ENCODE peak calls at places on chromosome 12, in eight cellular contexts. N, G, M, C, O, B, Z and W are unnamed samples.

GRCh38 chr12:31682136-31682962 is 22.9 kb downstream of the ETFBKMT start:
- DNase-seq in N (peak), G (peak), M (peak), C (no peak), O (peak), B (no peak), Z (peak), W (no peak)

GRCh38 chr12:53591301-53592206 is 34.6 kb downstream of the ATF7 start:
- DNase-seq in N (peak), G (peak), M (no peak), C (no peak), O (no peak), B (no peak), Z (no peak), W (no peak)

GRCh38 chr12:99027491-99027890 is 382.4 kb downstream of the APAF1 start:
- DNase-seq in N (no peak), G (no peak), M (no peak), C (no peak), O (peak), B (no peak), Z (no peak), W (no peak)

GRCh38 chr12:11593013-11593412 is 56.5 kb upstream of the ETV6 start:
- DNase-seq in N (no peak), G (no peak), M (no peak), C (no peak), O (no peak), B (no peak), Z (no peak), W (no peak)

GRCh38 chr12:131164096-131164872 is 210.6 kb downstream of the ADGRD1 start:
- DNase-seq in N (no peak), G (no peak), M (no peak), C (no peak), O (no peak), B (no peak), Z (peak), W (no peak)

GRCh38 chr12:75812341-75813018 is 219.1 kb downstream of the PHLDA1 start:
- DNase-seq in N (peak), G (no peak), M (peak), C (no peak), O (no peak), B (no peak), Z (peak), W (no peak)

GRCh38 chr12:4280351-4281163 is 7.0 kb downstream of the CCND2 start:
- DNase-seq in N (no peak), G (no peak), M (no peak), C (peak), O (no peak), B (no peak), Z (no peak), W (no peak)

GRCh38 chr12:3777206-3777809 is 24.4 kb upstream of the CRACR2A start:
- DNase-seq in N (peak), G (peak), M (peak), C (no peak), O (peak), B (no peak), Z (no peak), W (no peak)

GRCh38 chr12:72574138-72574537 is 302.0 kb downstream of the TRHDE start:
- DNase-seq in N (no peak), G (no peak), M (peak), C (no peak), O (no peak), B (no peak), Z (no peak), W (no peak)

GRCh38 chr12:60926256-60926655 is 1330.4 kb downstream of the SLC16A7 start:
- DNase-seq in N (no peak), G (no peak), M (no peak), C (no peak), O (no peak), B (no peak), Z (no peak), W (no peak)

DNA sequence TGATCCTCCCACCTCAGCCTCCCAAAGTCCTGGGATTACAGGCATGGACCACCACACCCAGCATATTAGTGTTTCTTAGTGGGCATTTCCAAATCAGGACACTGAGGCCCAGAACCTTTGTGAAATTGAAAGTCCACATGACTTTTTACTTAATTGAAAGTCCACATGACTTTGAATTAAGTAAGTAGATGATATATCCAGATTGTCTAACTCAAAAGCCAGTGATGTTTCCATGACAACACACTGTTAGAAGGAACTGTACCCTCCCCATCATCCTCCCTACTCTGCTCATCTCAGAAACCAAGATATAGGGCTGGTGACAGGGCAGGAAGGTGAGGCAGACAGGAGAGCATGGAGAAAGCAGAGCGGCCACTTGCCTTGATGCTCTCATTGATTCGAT is 7.2 kb downstream of the MYO1A start:
- DNase-seq in N (no peak), G (no peak), M (no peak), C (no peak), O (no peak), B (no peak), Z (no peak), W (no peak)
- TF ChIP-seq CTCF in N (no peak), G (no peak), M (no peak), C (no peak), O (no peak), B (no peak), Z (no peak), W (no peak)

GRCh38 chr12:16385779-16386646 is 38.6 kb downstream of the MGST1 start:
- DNase-seq in N (peak), G (peak), M (peak), C (no peak), O (peak), B (no peak), Z (peak), W (no peak)
- TF ChIP-seq CTCF in N (peak), G (peak), M (peak), C (peak), O (peak), B (peak), Z (peak), W (peak)

GRCh38 chr12:125079084-125079483 is 13.8 kb downstream of the AACS start:
- DNase-seq in N (no peak), G (no peak), M (no peak), C (no peak), O (no peak), B (no peak), Z (no peak), W (no peak)

GRCh38 chr12:125083092-125083491 is 17.9 kb downstream of the AACS start:
- DNase-seq in N (no peak), G (no peak), M (no peak), C (no peak), O (no peak), B (no peak), Z (no peak), W (no peak)

GRCh38 chr12:125076103-125076502 is 10.9 kb downstream of the AACS start:
- DNase-seq in N (no peak), G (no peak), M (no peak), C (no peak), O (no peak), B (no peak), Z (no peak), W (no peak)

GRCh38 chr12:125079943-125080645 is 14.9 kb downstream of the AACS start:
- DNase-seq in N (no peak), G (no peak), M (no peak), C (peak), O (peak), B (no peak), Z (no peak), W (no peak)

GRCh38 chr12:125081427-125081826 is 16.2 kb downstream of the AACS start:
- DNase-seq in N (no peak), G (no peak), M (no peak), C (no peak), O (no peak), B (no peak), Z (no peak), W (no peak)
- TF ChIP-seq CTCF in N (no peak), G (no peak), M (no peak), C (no peak), O (no peak), B (no peak), Z (no peak), W (no peak)

GRCh38 chr12:108063192-108063591 is 65.9 kb upstream of the WSCD2 start:
- DNase-seq in N (peak), G (peak), M (no peak), C (no peak), O (peak), B (no peak), Z (no peak), W (no peak)
- TF ChIP-seq CTCF in N (peak), G (peak), M (peak), C (no peak), O (peak), B (no peak), Z (peak), W (peak)

GRCh38 chr12:30323008-30323407 is 372.7 kb downstream of the IPO8 start:
- DNase-seq in N (no peak), G (no peak), M (no peak), C (no peak), O (peak), B (no peak), Z (no peak), W (no peak)
- TF ChIP-seq CTCF in N (no peak), G (peak), M (no peak), C (no peak), O (no peak), B (no peak), Z (no peak), W (no peak)

GRCh38 chr12:95218164-95218851 is 701 bp downstream of the VEZT start:
- DNase-seq in N (peak), G (no peak), M (peak), C (no peak), O (no peak), B (no peak), Z (no peak), W (no peak)

GRCh38 chr12:95217377-95218163 is at the start of the genes FGD6 and VEZT:
- DNase-seq in N (peak), G (peak), M (peak), C (peak), O (peak), B (peak), Z (peak), W (peak)

GRCh38 chr12:95220190-95220589 is 2.6 kb downstream of the VEZT start:
- DNase-seq in N (no peak), G (no peak), M (no peak), C (no peak), O (no peak), B (no peak), Z (no peak), W (no peak)

GRCh38 chr12:95220726-95221125 is 3.1 kb downstream of the VEZT start:
- DNase-seq in N (no peak), G (no peak), M (no peak), C (no peak), O (no peak), B (no peak), Z (no peak), W (no peak)

DNA sequence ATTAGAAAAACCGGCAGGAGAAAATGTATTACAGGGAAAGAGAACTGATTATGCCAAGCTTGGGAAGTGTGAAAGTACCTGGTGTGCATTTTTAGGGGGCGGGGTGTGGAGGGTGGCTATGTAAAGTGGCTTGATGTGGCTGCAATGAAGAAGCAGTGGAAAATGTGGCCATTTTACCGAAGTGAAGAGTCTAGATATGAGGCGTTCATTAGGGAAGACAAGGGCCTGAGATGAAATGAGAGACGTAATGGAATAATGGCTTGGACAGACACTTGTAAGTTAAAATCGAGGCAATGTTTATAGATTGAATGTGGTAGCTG is 1.2 kb downstream of the VEZT start:
- DNase-seq in N (no peak), G (peak), M (no peak), C (no peak), O (peak), B (no peak), Z (no peak), W (no peak)
- TF ChIP-seq CTCF in N (no peak), G (no peak), M (no peak), C (no peak), O (no peak), B (no peak), Z (no peak), W (no peak)

GRCh38 chr12:12890492-12890814 is 909 bp upstream of the GPRC5A start:
- DNase-seq in N (no peak), G (peak), M (peak), C (no peak), O (no peak), B (no peak), Z (no peak), W (no peak)

GRCh38 chr12:12892670-12893290 is 1.4 kb downstream of the GPRC5A start:
- DNase-seq in N (no peak), G (no peak), M (no peak), C (no peak), O (peak), B (peak), Z (no peak), W (no peak)

GRCh38 chr12:12889701-12890100 is 1.7 kb upstream of the GPRC5A start:
- DNase-seq in N (no peak), G (no peak), M (no peak), C (no peak), O (no peak), B (no peak), Z (no peak), W (no peak)

GRCh38 chr12:12891646-12892355 is 439 bp downstream of the GPRC5A start:
- DNase-seq in N (no peak), G (no peak), M (no peak), C (no peak), O (peak), B (no peak), Z (no peak), W (no peak)

GRCh38 chr12:12890815-12891645 is at the start of gene GPRC5A:
- DNase-seq in N (peak), G (peak), M (peak), C (peak), O (peak), B (peak), Z (peak), W (peak)
- TF ChIP-seq CTCF in N (peak), G (peak), M (peak), C (no peak), O (peak), B (no peak), Z (peak), W (no peak)

GRCh38 chr12:95286713-95287112 is 69.1 kb downstream of the VEZT start:
- DNase-seq in N (no peak), G (no peak), M (no peak), C (no peak), O (no peak), B (no peak), Z (no peak), W (no peak)
- TF ChIP-seq CTCF in N (no peak), G (no peak), M (no peak), C (no peak), O (no peak), B (no peak), Z (no peak), W (no peak)

DNA sequence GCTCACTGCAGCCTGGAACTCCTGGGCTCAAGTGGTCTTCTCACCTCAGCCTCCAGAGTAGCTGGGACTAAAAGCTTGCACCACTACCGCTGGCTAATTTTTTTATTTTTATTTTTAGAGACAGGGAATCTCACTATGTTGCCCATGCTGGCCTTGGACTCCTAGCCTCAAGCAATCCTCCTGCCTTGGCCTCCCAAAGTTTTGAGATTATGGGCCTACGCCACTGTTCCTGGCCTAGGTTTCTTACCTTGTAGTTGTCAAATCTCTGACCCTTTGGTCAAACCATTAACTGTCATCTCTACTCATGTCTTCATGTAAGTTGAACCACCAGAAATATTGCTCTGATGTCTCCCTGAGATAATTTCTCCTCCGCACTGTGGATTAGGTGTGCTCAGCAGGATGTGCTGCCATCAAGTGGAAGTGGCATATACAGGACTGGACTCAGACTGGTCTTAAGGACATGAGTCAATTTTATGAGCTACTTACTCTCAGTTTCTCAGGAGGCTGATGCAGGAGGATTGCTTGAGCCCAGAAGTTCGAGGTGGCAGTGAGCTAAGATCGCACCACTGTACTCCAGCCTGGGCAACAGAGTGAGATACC is 28.5 kb downstream of the ACTR6 start:
- DNase-seq in N (no peak), G (no peak), M (peak), C (no peak), O (peak), B (no peak), Z (no peak), W (no peak)
- TF ChIP-seq CTCF in N (peak), G (no peak), M (peak), C (no peak), O (peak), B (no peak), Z (no peak), W (no peak)

GRCh38 chr12:116236148-116236731 is 41.3 kb downstream of the MED13L start:
- DNase-seq in N (peak), G (peak), M (peak), C (peak), O (peak), B (no peak), Z (no peak), W (no peak)
- TF ChIP-seq CTCF in N (peak), G (peak), M (peak), C (peak), O (peak), B (peak), Z (peak), W (peak)